ENCODE peak calls at places on chromosomes 7 and 10, in nine cellular contexts. One of them, this sample, is unnamed. For H3K9me3 and H3K4me1, the result is how much of the 10 kb centered on the place peaks cover.

GRCh38 chr10:103765981-103766380 is 89.4 kb downstream of the SH3PXD2A start:
- DNase-seq in adrenal gland: no peak
- DNase-seq in PC-9: no peak
- DNase-seq in heart left ventricle: peak
- DNase-seq in mesenchymal stem cell: no peak
- DNase-seq in Panc1: no peak
- DNase-seq in fibroblast of lung: no peak
- DNase-seq in CD8-positive, alpha-beta memory T cell: peak
- DNase-seq in IMR-90: peak
- DNase-seq in this sample: no peak

GRCh38 chr10:132848306-132848705 is 62.4 kb upstream of the NKX6-2 start:
- DNase-seq in PC-9: no peak
- DNase-seq in CD8-positive, alpha-beta memory T cell: no peak
- DNase-seq in adrenal gland: no peak
- DNase-seq in fibroblast of lung: no peak
- DNase-seq in mesenchymal stem cell: no peak
- DNase-seq in Panc1: no peak
- DNase-seq in heart left ventricle: no peak
- DNase-seq in IMR-90: no peak
- DNase-seq in this sample: no peak

GRCh38 chr10:855079-855478 is 76.4 kb downstream of the LARP4B start:
- DNase-seq in CD8-positive, alpha-beta memory T cell: no peak
- DNase-seq in PC-9: no peak
- DNase-seq in heart left ventricle: no peak
- DNase-seq in Panc1: no peak
- DNase-seq in fibroblast of lung: no peak
- DNase-seq in mesenchymal stem cell: no peak
- DNase-seq in adrenal gland: no peak
- DNase-seq in IMR-90: no peak
- DNase-seq in this sample: no peak

GRCh38 chr7:134640842-134641715 is 5.6 kb upstream of the BPGM start:
- DNase-seq in PC-9: peak
- DNase-seq in IMR-90: peak
- DNase-seq in mesenchymal stem cell: no peak
- DNase-seq in heart left ventricle: no peak
- DNase-seq in Panc1: no peak
- DNase-seq in adrenal gland: no peak
- DNase-seq in CD8-positive, alpha-beta memory T cell: peak
- DNase-seq in fibroblast of lung: no peak
- DNase-seq in this sample: no peak

GRCh38 chr10:132714906-132715790 is 70.8 kb downstream of the NKX6-2 start:
- DNase-seq in fibroblast of lung: no peak
- DNase-seq in Panc1: no peak
- DNase-seq in IMR-90: no peak
- DNase-seq in adrenal gland: no peak
- DNase-seq in mesenchymal stem cell: no peak
- DNase-seq in CD8-positive, alpha-beta memory T cell: no peak
- DNase-seq in heart left ventricle: peak
- DNase-seq in PC-9: no peak
- DNase-seq in this sample: no peak

GRCh38 chr10:106938448-106939014 is 226.0 kb downstream of the SORCS1 start:
- DNase-seq in CD8-positive, alpha-beta memory T cell: no peak
- DNase-seq in mesenchymal stem cell: no peak
- DNase-seq in Panc1: no peak
- DNase-seq in IMR-90: no peak
- DNase-seq in PC-9: no peak
- DNase-seq in heart left ventricle: no peak
- DNase-seq in adrenal gland: peak
- DNase-seq in fibroblast of lung: no peak
- DNase-seq in this sample: no peak

GRCh38 chr10:124975977-124976514 is 34.1 kb downstream of the ZRANB1 start:
- DNase-seq in mesenchymal stem cell: no peak
- DNase-seq in PC-9: no peak
- DNase-seq in IMR-90: no peak
- DNase-seq in Panc1: no peak
- DNase-seq in CD8-positive, alpha-beta memory T cell: peak
- DNase-seq in adrenal gland: no peak
- DNase-seq in fibroblast of lung: no peak
- DNase-seq in heart left ventricle: no peak
- DNase-seq in this sample: no peak

GRCh38 chr10:103295391-103296044 is 18.6 kb downstream of the INA start:
- DNase-seq in PC-9: peak
- DNase-seq in IMR-90: peak
- DNase-seq in heart left ventricle: no peak
- DNase-seq in adrenal gland: no peak
- DNase-seq in mesenchymal stem cell: peak
- DNase-seq in fibroblast of lung: peak
- DNase-seq in Panc1: no peak
- DNase-seq in CD8-positive, alpha-beta memory T cell: no peak
- DNase-seq in this sample: no peak

GRCh38 chr7:29328811-29329210 is 134.2 kb downstream of the CHN2 start:
- DNase-seq in PC-9: no peak
- DNase-seq in CD8-positive, alpha-beta memory T cell: no peak
- DNase-seq in fibroblast of lung: peak
- DNase-seq in mesenchymal stem cell: no peak
- DNase-seq in heart left ventricle: no peak
- DNase-seq in IMR-90: no peak
- DNase-seq in Panc1: no peak
- DNase-seq in adrenal gland: no peak
- DNase-seq in this sample: no peak

GRCh38 chr7:80372415-80372814 is 139.4 kb downstream of the GNAT3 start:
- DNase-seq in PC-9: no peak
- DNase-seq in adrenal gland: no peak
- DNase-seq in mesenchymal stem cell: peak
- DNase-seq in CD8-positive, alpha-beta memory T cell: no peak
- DNase-seq in Panc1: no peak
- DNase-seq in fibroblast of lung: peak
- DNase-seq in heart left ventricle: no peak
- DNase-seq in IMR-90: peak
- DNase-seq in this sample: no peak

GRCh38 chr10:112958275-112958995 is 8.4 kb downstream of the TCF7L2 start:
- DNase-seq in PC-9: no peak
- DNase-seq in IMR-90: peak
- DNase-seq in adrenal gland: no peak
- DNase-seq in mesenchymal stem cell: peak
- DNase-seq in CD8-positive, alpha-beta memory T cell: no peak
- DNase-seq in fibroblast of lung: peak
- DNase-seq in heart left ventricle: no peak
- DNase-seq in Panc1: no peak
- DNase-seq in this sample: no peak

GRCh38 chr10:88952647-88953111 is at the start of gene ACTA2:
- DNase-seq in Panc1: no peak
- DNase-seq in PC-9: no peak
- DNase-seq in IMR-90: peak
- DNase-seq in mesenchymal stem cell: peak
- DNase-seq in adrenal gland: peak
- DNase-seq in CD8-positive, alpha-beta memory T cell: no peak
- DNase-seq in heart left ventricle: peak
- DNase-seq in fibroblast of lung: peak
- DNase-seq in this sample: no peak

GRCh38 chr10:82310839-82311238 is 435.8 kb downstream of the NRG3 start:
- DNase-seq in Panc1: no peak
- DNase-seq in adrenal gland: no peak
- DNase-seq in IMR-90: no peak
- DNase-seq in PC-9: no peak
- DNase-seq in mesenchymal stem cell: no peak
- DNase-seq in CD8-positive, alpha-beta memory T cell: no peak
- DNase-seq in heart left ventricle: no peak
- DNase-seq in fibroblast of lung: no peak
- DNase-seq in this sample: no peak

DNA sequence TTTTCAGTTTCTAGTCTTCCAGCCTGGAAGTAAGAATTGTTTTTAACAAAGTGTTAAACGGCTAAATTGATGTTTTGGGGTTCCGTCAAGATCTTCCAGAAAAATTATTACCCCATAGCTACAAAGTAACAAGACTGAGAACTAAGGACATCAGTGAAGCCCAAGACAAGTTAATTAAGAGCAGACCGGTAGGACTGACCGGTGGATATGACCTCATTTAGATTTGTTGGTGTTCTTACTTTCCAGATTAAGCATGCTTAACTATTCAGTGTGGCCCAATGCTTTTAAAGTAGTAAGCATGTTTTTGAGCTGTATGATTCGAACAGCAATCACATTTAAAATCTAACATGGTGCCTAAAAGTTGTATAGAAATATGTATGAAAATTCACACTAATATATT is 73.1 kb upstream of the RPA3 start:
- DNase-seq in fibroblast of lung: no peak
- DNase-seq in mesenchymal stem cell: no peak
- DNase-seq in Panc1: no peak
- DNase-seq in adrenal gland: no peak
- DNase-seq in IMR-90: no peak
- DNase-seq in heart left ventricle: no peak
- DNase-seq in PC-9: no peak
- DNase-seq in CD8-positive, alpha-beta memory T cell: no peak
- DNase-seq in this sample: no peak
- H3K9me3 ChIP-seq in fibroblast of lung: under half
- H3K9me3 ChIP-seq in mesenchymal stem cell: under half
- H3K9me3 ChIP-seq in Panc1: under half
- H3K9me3 ChIP-seq in adrenal gland: under half
- H3K9me3 ChIP-seq in IMR-90: under half
- H3K9me3 ChIP-seq in heart left ventricle: under half
- H3K9me3 ChIP-seq in PC-9: under half
- H3K9me3 ChIP-seq in CD8-positive, alpha-beta memory T cell: under half
- H3K9me3 ChIP-seq in this sample: under half

GRCh38 chr7:106369349-106369748 is 84.6 kb upstream of the NAMPT start:
- DNase-seq in adrenal gland: no peak
- DNase-seq in heart left ventricle: no peak
- DNase-seq in IMR-90: peak
- DNase-seq in PC-9: no peak
- DNase-seq in fibroblast of lung: peak
- DNase-seq in Panc1: no peak
- DNase-seq in CD8-positive, alpha-beta memory T cell: no peak
- DNase-seq in mesenchymal stem cell: no peak
- DNase-seq in this sample: no peak

GRCh38 chr7:106369816-106370215 is 85.0 kb upstream of the NAMPT start:
- DNase-seq in Panc1: no peak
- DNase-seq in mesenchymal stem cell: no peak
- DNase-seq in PC-9: no peak
- DNase-seq in IMR-90: no peak
- DNase-seq in fibroblast of lung: peak
- DNase-seq in adrenal gland: no peak
- DNase-seq in heart left ventricle: no peak
- DNase-seq in CD8-positive, alpha-beta memory T cell: no peak
- DNase-seq in this sample: no peak

GRCh38 chr7:106372121-106372520 is 87.3 kb upstream of the NAMPT start:
- DNase-seq in Panc1: no peak
- DNase-seq in heart left ventricle: no peak
- DNase-seq in mesenchymal stem cell: no peak
- DNase-seq in adrenal gland: no peak
- DNase-seq in IMR-90: peak
- DNase-seq in CD8-positive, alpha-beta memory T cell: no peak
- DNase-seq in PC-9: no peak
- DNase-seq in fibroblast of lung: no peak
- DNase-seq in this sample: no peak

GRCh38 chr7:106371629-106372028 is 86.8 kb upstream of the NAMPT start:
- DNase-seq in IMR-90: no peak
- DNase-seq in mesenchymal stem cell: no peak
- DNase-seq in fibroblast of lung: no peak
- DNase-seq in PC-9: no peak
- DNase-seq in adrenal gland: peak
- DNase-seq in Panc1: no peak
- DNase-seq in CD8-positive, alpha-beta memory T cell: no peak
- DNase-seq in heart left ventricle: no peak
- DNase-seq in this sample: no peak

DNA sequence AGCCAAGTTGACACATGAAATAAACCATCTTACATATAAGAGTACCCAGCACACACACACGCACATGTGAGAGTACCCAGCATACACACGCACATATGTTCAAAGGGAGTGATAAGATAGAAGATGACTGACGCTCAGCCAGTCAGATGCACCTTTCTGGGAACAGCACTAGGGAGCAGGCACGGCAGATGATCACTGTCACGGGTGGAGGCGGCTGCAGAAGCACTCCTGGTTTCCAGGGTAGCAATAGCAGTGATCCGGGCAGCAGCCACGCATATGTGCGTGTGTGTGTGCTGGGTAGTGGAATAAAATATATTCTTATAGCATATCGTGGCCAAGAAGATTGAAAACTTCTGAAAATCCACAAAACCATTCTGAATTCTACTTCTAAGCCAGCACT is 85.8 kb upstream of the NAMPT start:
- DNase-seq in Panc1: no peak
- DNase-seq in mesenchymal stem cell: no peak
- DNase-seq in heart left ventricle: no peak
- DNase-seq in IMR-90: no peak
- DNase-seq in adrenal gland: no peak
- DNase-seq in CD8-positive, alpha-beta memory T cell: no peak
- DNase-seq in fibroblast of lung: no peak
- DNase-seq in PC-9: no peak
- DNase-seq in this sample: no peak
- H3K27ac ChIP-seq in Panc1: no peak
- H3K27ac ChIP-seq in mesenchymal stem cell: no peak
- H3K27ac ChIP-seq in heart left ventricle: no peak
- H3K27ac ChIP-seq in IMR-90: no peak
- H3K27ac ChIP-seq in adrenal gland: no peak
- H3K27ac ChIP-seq in CD8-positive, alpha-beta memory T cell: no peak
- H3K27ac ChIP-seq in fibroblast of lung: no peak
- H3K27ac ChIP-seq in PC-9: no peak
- H3K27ac ChIP-seq in this sample: no peak

DNA sequence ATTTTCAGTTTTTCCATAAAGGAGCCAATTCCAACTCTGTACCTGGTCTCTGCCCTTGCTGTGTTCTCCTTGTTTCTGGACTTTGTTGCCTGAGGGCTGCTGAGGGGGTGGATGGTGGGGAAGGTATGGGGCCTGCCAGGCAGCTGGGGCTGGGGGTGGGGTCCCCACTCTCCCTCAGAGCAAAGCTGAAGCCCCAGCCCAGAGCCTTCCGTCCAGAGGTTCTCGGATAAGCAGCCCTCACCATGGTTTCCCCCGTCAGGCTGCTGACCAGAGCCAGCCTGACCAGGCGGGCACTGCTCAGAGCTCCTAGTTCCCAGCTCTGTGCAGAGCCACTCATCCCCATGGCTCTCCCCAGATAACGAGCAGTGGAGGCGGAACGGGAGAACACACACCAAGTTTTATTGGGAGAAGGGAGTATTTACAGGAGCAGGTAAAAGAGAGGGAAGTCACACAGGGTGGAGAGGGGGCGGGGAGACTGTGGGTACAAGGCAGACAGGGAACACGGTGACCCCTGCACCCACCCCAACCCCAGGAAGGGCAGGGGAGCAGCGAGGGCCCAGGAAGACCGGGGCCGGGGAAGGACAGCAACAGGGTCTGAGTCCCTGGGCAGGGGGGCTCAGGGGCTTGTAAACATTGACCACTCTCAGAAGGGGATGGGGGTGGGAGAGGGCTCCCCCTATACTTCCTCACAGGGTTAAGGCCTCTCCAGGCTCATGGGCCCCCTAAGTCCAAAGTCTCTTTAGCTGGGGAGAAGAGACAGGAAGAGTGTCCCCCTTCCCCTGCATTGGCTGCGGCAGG is 5.8 kb downstream of the GNB2 start:
- DNase-seq in PC-9: no peak
- DNase-seq in IMR-90: no peak
- DNase-seq in heart left ventricle: peak
- DNase-seq in mesenchymal stem cell: no peak
- DNase-seq in Panc1: no peak
- DNase-seq in adrenal gland: peak
- DNase-seq in CD8-positive, alpha-beta memory T cell: no peak
- DNase-seq in fibroblast of lung: no peak
- DNase-seq in this sample: no peak
- H3K4me1 ChIP-seq in PC-9: under half
- H3K4me1 ChIP-seq in IMR-90: under half
- H3K4me1 ChIP-seq in heart left ventricle: under half
- H3K4me1 ChIP-seq in mesenchymal stem cell: under half
- H3K4me1 ChIP-seq in Panc1: half or more
- H3K4me1 ChIP-seq in adrenal gland: under half
- H3K4me1 ChIP-seq in CD8-positive, alpha-beta memory T cell: under half
- H3K4me1 ChIP-seq in fibroblast of lung: under half
- H3K4me1 ChIP-seq in this sample: under half

GRCh38 chr7:56538541-56539429 is 422.6 kb upstream of the NUPR2 start:
- DNase-seq in heart left ventricle: no peak
- DNase-seq in Panc1: no peak
- DNase-seq in PC-9: no peak
- DNase-seq in fibroblast of lung: no peak
- DNase-seq in CD8-positive, alpha-beta memory T cell: no peak
- DNase-seq in IMR-90: no peak
- DNase-seq in mesenchymal stem cell: no peak
- DNase-seq in adrenal gland: no peak
- DNase-seq in this sample: no peak
- H3K9me3 ChIP-seq in heart left ventricle: under half
- H3K9me3 ChIP-seq in Panc1: under half
- H3K9me3 ChIP-seq in PC-9: under half
- H3K9me3 ChIP-seq in fibroblast of lung: under half
- H3K9me3 ChIP-seq in CD8-positive, alpha-beta memory T cell: under half
- H3K9me3 ChIP-seq in IMR-90: half or more
- H3K9me3 ChIP-seq in mesenchymal stem cell: half or more
- H3K9me3 ChIP-seq in adrenal gland: under half
- H3K9me3 ChIP-seq in this sample: under half